ENCODE peak calls at places on chromosomes 2 and 18, in ten cellular contexts. One of them, this sample, is unnamed.

GRCh38 chr2:122028371-122029102 is 273.1 kb downstream of the TSN start:
- DNase-seq in KBM-7: no peak
- DNase-seq in spleen: no peak
- DNase-seq in naive thymus-derived CD8-positive, alpha-beta T cell: no peak
- DNase-seq in activated CD8-positive, alpha-beta T cell treated with anti-CD3 and anti-CD28 coated beads for 36 hours: no peak
- DNase-seq in small intestine: no peak
- DNase-seq in A172: peak; percentile 13
- DNase-seq in GM20000: no peak
- DNase-seq in K562: no peak
- DNase-seq in mesenchymal stem cell: no peak
- DNase-seq in this sample: no peak

GRCh38 chr2:54254180-54254579 is 1.8 kb downstream of the TSPYL6 start:
- DNase-seq in KBM-7: no peak
- DNase-seq in mesenchymal stem cell: no peak
- DNase-seq in activated CD8-positive, alpha-beta T cell treated with anti-CD3 and anti-CD28 coated beads for 36 hours: no peak
- DNase-seq in K562: peak; percentile 12
- DNase-seq in naive thymus-derived CD8-positive, alpha-beta T cell: no peak
- DNase-seq in A172: no peak
- DNase-seq in spleen: no peak
- DNase-seq in small intestine: no peak
- DNase-seq in GM20000: no peak
- DNase-seq in this sample: no peak

GRCh38 chr2:190879474-190880373 is 897 bp upstream of the GLS start:
- DNase-seq in naive thymus-derived CD8-positive, alpha-beta T cell: no peak
- DNase-seq in A172: no peak
- DNase-seq in K562: no peak
- DNase-seq in GM20000: no peak
- DNase-seq in activated CD8-positive, alpha-beta T cell treated with anti-CD3 and anti-CD28 coated beads for 36 hours: peak; percentile 67
- DNase-seq in small intestine: no peak
- DNase-seq in mesenchymal stem cell: no peak
- DNase-seq in spleen: no peak
- DNase-seq in KBM-7: no peak
- DNase-seq in this sample: peak; percentile 27

GRCh38 chr2:134142341-134142738 is 111.5 kb upstream of the MGAT5 start:
- DNase-seq in small intestine: peak; percentile 47
- DNase-seq in naive thymus-derived CD8-positive, alpha-beta T cell: no peak
- DNase-seq in activated CD8-positive, alpha-beta T cell treated with anti-CD3 and anti-CD28 coated beads for 36 hours: no peak
- DNase-seq in spleen: no peak
- DNase-seq in mesenchymal stem cell: no peak
- DNase-seq in K562: no peak
- DNase-seq in GM20000: no peak
- DNase-seq in A172: peak; percentile 37
- DNase-seq in KBM-7: no peak
- DNase-seq in this sample: no peak

GRCh38 chr2:37641582-37642111 is 29.8 kb downstream of the CDC42EP3 start:
- DNase-seq in KBM-7: no peak
- DNase-seq in small intestine: no peak
- DNase-seq in K562: no peak
- DNase-seq in A172: no peak
- DNase-seq in naive thymus-derived CD8-positive, alpha-beta T cell: no peak
- DNase-seq in spleen: no peak
- DNase-seq in activated CD8-positive, alpha-beta T cell treated with anti-CD3 and anti-CD28 coated beads for 36 hours: no peak
- DNase-seq in mesenchymal stem cell: peak; percentile 37
- DNase-seq in GM20000: no peak
- DNase-seq in this sample: no peak

GRCh38 chr18:50590625-50591024 is 30.7 kb downstream of the MAPK4 start:
- DNase-seq in mesenchymal stem cell: no peak
- DNase-seq in activated CD8-positive, alpha-beta T cell treated with anti-CD3 and anti-CD28 coated beads for 36 hours: no peak
- DNase-seq in A172: no peak
- DNase-seq in K562: no peak
- DNase-seq in KBM-7: no peak
- DNase-seq in small intestine: no peak
- DNase-seq in GM20000: no peak
- DNase-seq in naive thymus-derived CD8-positive, alpha-beta T cell: no peak
- DNase-seq in spleen: no peak
- DNase-seq in this sample: no peak

GRCh38 chr18:10455726-10456453 is 1.5 kb downstream of the APCDD1 start:
- DNase-seq in GM20000: no peak
- DNase-seq in mesenchymal stem cell: no peak
- DNase-seq in K562: no peak
- DNase-seq in A172: no peak
- DNase-seq in spleen: no peak
- DNase-seq in naive thymus-derived CD8-positive, alpha-beta T cell: no peak
- DNase-seq in activated CD8-positive, alpha-beta T cell treated with anti-CD3 and anti-CD28 coated beads for 36 hours: no peak
- DNase-seq in KBM-7: no peak
- DNase-seq in small intestine: no peak
- DNase-seq in this sample: no peak

GRCh38 chr2:228875152-228875875 is 395.8 kb downstream of the PID1 start:
- DNase-seq in A172: peak; percentile 26
- DNase-seq in KBM-7: no peak
- DNase-seq in mesenchymal stem cell: no peak
- DNase-seq in K562: no peak
- DNase-seq in small intestine: no peak
- DNase-seq in spleen: no peak
- DNase-seq in naive thymus-derived CD8-positive, alpha-beta T cell: no peak
- DNase-seq in activated CD8-positive, alpha-beta T cell treated with anti-CD3 and anti-CD28 coated beads for 36 hours: no peak
- DNase-seq in GM20000: no peak
- DNase-seq in this sample: no peak